ENCODE peak calls at places on chromosomes 5 and 9, in six cellular contexts. K is EL; G is stimulated activated CD4-positive, alpha-beta T cell treated with anti-CD3 and anti-CD28 coated beads, Interleukin-1b, Interleukin-23, amount 100 ng/mL, for 48 hours; R is astrocyte of the cerebellum; L is activated effector memory CD4-positive, alpha-beta T cell treated with Interleukin-2 at 50 U/mL for 16 hours; X is DMS53. S is an unnamed sample.

GRCh38 chr5:6734781-6735180 is 21.5 kb downstream of the TENT4A start:
- DNase-seq in K (no peak), G (no peak), R (no peak), L (no peak), X (no peak), S (no peak)

GRCh38 chr5:144487761-144488160 is 317.1 kb downstream of the KCTD16 start:
- DNase-seq in K (no peak), G (no peak), R (no peak), L (no peak), X (no peak), S (no peak)

GRCh38 chr5:42614509-42614908 is 142.1 kb upstream of the CCDC152 start:
- DNase-seq in K (no peak), G (no peak), R (peak; percentile 53), L (no peak), X (no peak), S (no peak)

GRCh38 chr9:131487621-131488031 is 15.1 kb upstream of the POMT1 start:
- DNase-seq in K (no peak), G (no peak), R (no peak), L (no peak), X (no peak), S (no peak)

GRCh38 chr5:64766105-64766504 is 2.4 kb downstream of the SREK1IP1 start:
- DNase-seq in K (peak; percentile 46), G (no peak), R (no peak), L (no peak), X (no peak), S (no peak)

GRCh38 chr9:98726735-98727134 is 18.0 kb upstream of the GABBR2 start:
- DNase-seq in K (peak; percentile 53), G (no peak), R (no peak), L (no peak), X (peak; percentile 61), S (no peak)

GRCh38 chr9:76610009-76610352 is 151.0 kb downstream of the GCNT1 start:
- DNase-seq in K (peak; percentile 40), G (no peak), R (no peak), L (no peak), X (no peak), S (no peak)

GRCh38 chr9:129496187-129497063 is 124.5 kb downstream of the C9orf50 start:
- DNase-seq in K (peak; percentile 96), G (peak; percentile 84), R (peak; percentile 94), L (peak; percentile 69), X (peak; percentile 92), S (peak; percentile 85)

GRCh38 chr9:4289411-4290380 is 10.2 kb downstream of the GLIS3 start:
- DNase-seq in K (no peak), G (no peak), R (no peak), L (no peak), X (peak; percentile 0), S (peak; percentile 57)

GRCh38 chr5:172005708-172006377 is 595 bp downstream of the FBXW11 start:
- DNase-seq in K (peak; percentile 32), G (peak; percentile 30), R (no peak), L (peak; percentile 2), X (peak; percentile 74), S (peak; percentile 54)

GRCh38 chr9:27150758-27151431 is 41.9 kb downstream of the TEK start:
- DNase-seq in K (no peak), G (no peak), R (no peak), L (no peak), X (no peak), S (no peak)

GRCh38 chr5:140219068-140219971 is 44.3 kb downstream of the CYSTM1 start:
- DNase-seq in K (no peak), G (no peak), R (peak; percentile 49), L (no peak), X (no peak), S (peak; percentile 55)

GRCh38 chr9:116933251-116933650 is 246.1 kb downstream of the TRIM32 start:
- DNase-seq in K (no peak), G (no peak), R (no peak), L (no peak), X (no peak), S (no peak)

GRCh38 chr9:110317921-110318320 is 19.7 kb downstream of the TXNDC8 start:
- DNase-seq in K (no peak), G (no peak), R (no peak), L (no peak), X (no peak), S (no peak)

GRCh38 chr5:106367281-106367680 is 1303.5 kb downstream of the EFNA5 start:
- DNase-seq in K (no peak), G (no peak), R (no peak), L (no peak), X (no peak), S (no peak)

GRCh38 chr5:32264954-32265572 is 47.7 kb downstream of the MTMR12 start:
- DNase-seq in K (no peak), G (no peak), R (no peak), L (no peak), X (no peak), S (no peak)

GRCh38 chr5:141875022-141875740 is 3.0 kb downstream of the PCDH1 start:
- DNase-seq in K (no peak), G (no peak), R (no peak), L (no peak), X (no peak), S (no peak)

GRCh38 chr5:131068893-131069643 is 96.0 kb downstream of the HINT1 start:
- DNase-seq in K (no peak), G (peak; percentile 66), R (no peak), L (peak; percentile 47), X (peak; percentile 30), S (peak; percentile 11)

GRCh38 chr9:128689820-128690683 is 1.0 kb downstream of the SET start:
- DNase-seq in K (peak; percentile 54), G (peak; percentile 40), R (no peak), L (peak; percentile 49), X (peak; percentile 76), S (peak; percentile 19)

GRCh38 chr9:108322326-108323098 is 533.3 kb downstream of the ACTL7B start:
- DNase-seq in K (peak; percentile 4), G (no peak), R (no peak), L (no peak), X (no peak), S (no peak)

GRCh38 chr9:17795708-17796107 is 216.8 kb downstream of the SH3GL2 start:
- DNase-seq in K (no peak), G (no peak), R (peak; percentile 50), L (no peak), X (no peak), S (no peak)

GRCh38 chr9:76459691-76460635 is 981 bp downstream of the GCNT1 start:
- DNase-seq in K (peak; percentile 73), G (peak; percentile 8), R (no peak), L (no peak), X (peak; percentile 76), S (peak; percentile 51)

GRCh38 chr9:70399141-70399540 is 15.3 kb downstream of the KLF9 start:
- DNase-seq in K (no peak), G (no peak), R (no peak), L (no peak), X (no peak), S (no peak)

GRCh38 chr5:26940981-26941380 is 97.4 kb downstream of the CDH9 start:
- DNase-seq in K (no peak), G (no peak), R (no peak), L (no peak), X (peak; percentile 21), S (no peak)

GRCh38 chr5:55042886-55043285 is 18.8 kb downstream of the GZMK start:
- DNase-seq in K (no peak), G (no peak), R (no peak), L (no peak), X (no peak), S (no peak)

GRCh38 chr9:88814521-88815101 is 176.7 kb upstream of the S1PR3 start:
- DNase-seq in K (peak; percentile 85), G (no peak), R (no peak), L (no peak), X (no peak), S (no peak)

GRCh38 chr9:69181908-69182353 is 7.9 kb downstream of the TJP2 start:
- DNase-seq in K (peak; percentile 26), G (no peak), R (no peak), L (no peak), X (no peak), S (no peak)

GRCh38 chr5:136018814-136019777 is 9.7 kb upstream of the TGFBI start:
- DNase-seq in K (peak; percentile 99), G (no peak), R (peak; percentile 99), L (no peak), X (no peak), S (no peak)

GRCh38 chr5:132394681-132395259 is 25.3 kb downstream of the SLC22A5 start:
- DNase-seq in K (no peak), G (no peak), R (no peak), L (no peak), X (peak; percentile 91), S (no peak)

GRCh38 chr5:122187426-122187825 is 58.1 kb downstream of the ZNF474 start:
- DNase-seq in K (no peak), G (no peak), R (no peak), L (no peak), X (no peak), S (peak; percentile 10)

GRCh38 chr9:89507626-89508025 is 9.7 kb upstream of the SEMA4D start:
- DNase-seq in K (no peak), G (no peak), R (no peak), L (no peak), X (no peak), S (no peak)